ENCODE peak calls at places on chromosomes 1 and 21, in four cellular contexts. Y is GM12878, J is HepG2, Q is K562. U is an unnamed sample.
A peak's percentile ranks its signal among the peaks of the same experiment; 100 is the strongest.

GRCh38 chr1:221217029-221217428 is 337.8 kb downstream of the HLX start:
- DNase-seq in J (no peak), Q (no peak), Y (no peak), U (no peak)

GRCh38 chr1:111739984-111740765 is 980 bp upstream of the INKA2 start:
- DNase-seq in J (no peak), Q (no peak), Y (no peak), U (peak; percentile 35)

GRCh38 chr1:237911911-237912310 is 21.2 kb upstream of the ZP4 start:
- DNase-seq in J (no peak), Q (no peak), Y (no peak), U (no peak)

GRCh38 chr1:29709711-29710169 is 473.4 kb downstream of the PTPRU start:
- DNase-seq in J (no peak), Y (no peak), Q (no peak), U (no peak)

GRCh38 chr1:53147171-53147570 is 4.7 kb upstream of the SLC1A7 start:
- DNase-seq in Y (no peak), Q (no peak), J (no peak), U (no peak)

GRCh38 chr1:234862944-234863515 is 253.1 kb upstream of the IRF2BP2 start:
- DNase-seq in Q (no peak), J (peak; percentile 65), Y (no peak), U (no peak)

GRCh38 chr1:205670611-205671430 is 9.5 kb downstream of the SLC45A3 start:
- DNase-seq in Y (no peak), Q (no peak), J (no peak), U (no peak)

GRCh38 chr21:8988696-8989095 is 1532.7 kb upstream of the TPTE start:
- DNase-seq in Y (no peak), J (peak; percentile 93), Q (no peak), U (no peak)

DNA sequence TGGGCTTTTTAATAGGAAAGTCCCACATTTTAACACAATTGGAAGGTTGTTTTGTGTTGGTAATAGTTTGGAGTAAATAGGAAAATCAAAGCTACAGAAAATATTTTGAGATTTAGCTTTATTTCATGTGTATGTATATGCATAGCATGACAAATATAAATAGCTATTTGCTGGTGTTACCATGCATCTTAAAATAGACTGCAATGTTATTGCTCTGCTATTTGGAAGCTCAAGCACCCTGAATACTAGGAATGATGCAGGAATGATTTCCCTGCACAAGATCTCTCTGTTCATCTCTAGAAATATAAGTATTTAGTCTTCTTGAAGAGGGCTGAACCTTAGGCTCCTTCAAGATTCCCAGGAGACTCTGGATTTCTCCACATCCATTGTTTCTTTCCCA is 268.3 kb upstream of the POGK start:
- DNase-seq in Y (no peak), J (no peak), Q (no peak), U (no peak)
- TF ChIP-seq USF2 in Y (no peak), J (no peak), Q (no peak), U (no peak)

GRCh38 chr1:107935396-107936064 is 29.4 kb downstream of the VAV3 start:
- DNase-seq in Q (no peak), J (no peak), Y (peak; percentile 92), U (no peak)

GRCh38 chr1:107934573-107934972 is 30.4 kb downstream of the VAV3 start:
- DNase-seq in J (no peak), Q (no peak), Y (peak; percentile 58), U (no peak)

GRCh38 chr1:107939256-107939655 is 25.7 kb downstream of the VAV3 start:
- DNase-seq in Q (no peak), Y (no peak), J (no peak), U (no peak)

GRCh38 chr1:107933736-107934135 is 31.2 kb downstream of the VAV3 start:
- DNase-seq in Q (no peak), Y (no peak), J (no peak), U (no peak)

DNA sequence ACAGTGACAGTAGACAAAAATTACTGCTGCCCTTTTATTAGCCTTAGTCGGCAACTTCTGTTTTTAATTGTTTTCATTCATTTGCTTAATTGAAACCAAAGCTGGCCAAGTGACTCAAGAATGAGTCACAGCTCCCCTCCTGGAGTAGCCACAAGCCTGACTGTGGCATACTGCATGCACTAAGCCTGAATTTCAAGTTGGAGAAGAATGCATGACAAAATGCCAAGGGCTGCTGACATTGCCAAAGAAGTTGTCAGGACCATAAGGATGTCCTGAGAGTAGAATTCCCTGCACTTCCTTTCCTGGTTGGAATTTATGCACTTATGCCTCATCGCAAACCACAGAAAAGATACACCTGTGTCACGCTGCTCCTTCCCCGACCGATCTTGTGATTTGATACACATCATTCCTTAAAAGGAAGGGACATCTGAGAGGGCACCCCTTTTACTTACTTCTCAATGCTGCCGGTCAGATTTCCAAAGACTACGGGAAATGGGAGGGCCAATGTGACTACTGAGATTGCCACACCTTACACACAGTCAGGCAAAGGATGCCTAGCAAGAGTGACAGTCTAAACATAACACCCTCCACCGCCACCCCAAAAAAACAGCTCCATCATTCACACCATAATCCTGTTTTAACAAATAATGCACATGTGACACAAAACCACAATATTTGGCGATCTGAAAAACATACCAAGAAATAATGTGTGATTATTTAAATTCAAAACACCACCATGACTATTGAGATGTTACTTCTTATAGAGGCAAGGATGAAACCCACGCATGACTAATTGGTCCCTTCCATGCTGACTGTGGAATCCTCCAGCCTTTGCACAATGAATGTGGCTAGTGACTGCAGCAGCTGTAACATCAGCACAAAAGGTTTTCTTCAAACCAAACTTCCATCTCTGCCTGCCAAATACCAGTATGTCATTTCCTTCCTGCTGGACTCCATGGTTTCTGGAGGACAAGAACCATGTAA is 28.2 kb downstream of the VAV3 start:
- DNase-seq in Q (no peak), Y (no peak), J (no peak), U (no peak)
- TF ChIP-seq CHD4 in Q (no peak), Y (no peak), J (no peak), U (no peak)

GRCh38 chr1:248696775-248697174 is 5.8 kb downstream of the OR14I1 start:
- DNase-seq in Q (no peak), J (no peak), Y (no peak), U (no peak)
- H3K9me3 ChIP-seq in Q (no peaks in the 10 kb centered on the region), J (no peaks in the 10 kb centered on the region), Y (no peaks in the 10 kb centered on the region), U (no peaks in the 10 kb centered on the region)

GRCh38 chr1:183571678-183572268 is 18.5 kb downstream of the NCF2 start:
- DNase-seq in Q (no peak), J (no peak), Y (no peak), U (no peak)
- TF ChIP-seq USF2 in Q (no peak), J (no peak), Y (no peak), U (no peak)

DNA sequence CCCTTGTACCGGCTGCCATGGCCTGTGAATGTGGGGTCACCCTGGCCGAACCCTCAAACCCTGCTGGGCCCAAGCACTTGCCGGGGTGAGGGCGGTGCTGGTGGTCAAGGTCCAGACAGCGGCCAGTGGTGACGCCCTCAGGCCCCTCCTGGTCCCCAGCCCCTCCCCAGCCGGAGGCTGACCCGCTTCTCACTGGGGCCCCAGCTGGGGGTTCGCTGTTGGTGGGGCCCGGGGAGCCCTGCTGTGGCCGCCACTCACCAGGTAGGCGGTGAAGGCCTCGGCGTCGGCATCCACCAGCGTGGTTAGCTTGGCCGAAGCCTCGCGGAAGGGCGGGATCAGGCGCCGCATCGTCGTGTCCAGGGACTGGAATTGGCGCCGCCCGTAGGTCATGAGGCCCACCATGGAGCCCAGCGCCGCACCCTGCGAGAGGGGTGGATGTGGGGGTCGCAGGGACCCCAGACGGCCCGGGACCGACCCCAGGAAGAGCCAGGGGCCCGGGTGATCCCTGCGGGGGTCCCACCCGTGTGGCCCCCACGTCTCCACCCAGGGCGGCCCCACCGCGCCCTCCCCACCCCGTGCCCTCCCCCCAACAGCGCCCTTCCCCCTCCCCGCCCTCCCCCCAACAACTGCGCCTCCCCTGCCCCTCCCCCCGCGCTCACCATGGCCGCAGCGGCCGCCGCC is 10.1 kb downstream of the FTCD start:
- DNase-seq in Y (no peak), Q (no peak), J (no peak), U (no peak)
- TF ChIP-seq CHD4 in Y (no peak), Q (no peak), J (no peak), U (no peak)

DNA sequence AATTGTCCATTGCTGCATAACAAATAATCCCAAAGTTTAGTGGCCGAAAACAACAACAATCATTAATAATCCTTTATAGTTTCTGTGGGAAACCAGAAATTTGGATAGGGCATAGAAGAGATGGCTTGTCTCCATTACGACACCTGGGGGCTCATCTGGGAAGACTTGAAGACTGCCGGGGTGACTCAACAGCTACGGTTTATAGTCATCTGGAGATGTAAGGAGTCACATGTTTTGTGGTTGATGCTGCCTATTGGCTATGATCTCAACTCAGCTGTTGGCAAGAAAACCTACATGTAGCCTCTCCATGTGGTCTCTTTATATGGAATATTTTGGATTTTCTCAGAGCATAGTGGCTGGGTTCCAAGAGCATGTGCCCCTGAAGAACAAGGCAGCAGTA is 29.3 kb upstream of the TSPAN2 start:
- DNase-seq in J (no peak), Q (no peak), Y (no peak), U (no peak)
- H3K9me3 ChIP-seq in J (peaks cover 4% of the 10 kb centered on the region), Q (no peaks in the 10 kb centered on the region), Y (no peaks in the 10 kb centered on the region), U (peaks cover 9% of the 10 kb centered on the region)

GRCh38 chr21:37503848-37504467 is 137.4 kb downstream of the DYRK1A start:
- DNase-seq in Q (no peak), J (peak; percentile 8), Y (no peak), U (no peak)
- TF ChIP-seq USF2 in Q (no peak), J (no peak), Y (no peak), U (no peak)

U was measured in A549.